ENCODE peak calls at places on chromosomes 13 and 19, in five cellular contexts. H, W, E, R and M are unnamed samples.

GRCh38 chr19:7161292-7161691 is 91.8 kb downstream of the ZNF557 start:
- DNase-seq in E (no peak), H (no peak), W (no peak), R (no peak), M (no peak)

GRCh38 chr19:8373867-8374813 is 10.2 kb downstream of the ANGPTL4 start:
- DNase-seq in H (no peak), R (no peak), W (no peak), E (no peak), M (no peak)

GRCh38 chr13:36193151-36193855 is 21.1 kb downstream of the SOHLH2 start:
- DNase-seq in E (no peak), H (no peak), R (peak; percentile 53), W (peak; percentile 13), M (peak; percentile 26)

GRCh38 chr13:40515702-40516101 is 150.7 kb downstream of the FOXO1 start:
- DNase-seq in W (no peak), R (no peak), E (no peak), H (no peak), M (no peak)

GRCh38 chr13:73365681-73366080 is 306.9 kb downstream of the KLF5 start:
- DNase-seq in E (no peak), R (peak; percentile 98), H (no peak), W (peak; percentile 82), M (peak; percentile 87)

GRCh38 chr13:114339779-114340534 is 25.7 kb downstream of the CHAMP1 start:
- DNase-seq in R (peak; percentile 30), W (no peak), H (no peak), E (peak; percentile 52), M (no peak)

GRCh38 chr13:80988752-80989151 is 647.8 kb upstream of the SPRY2 start:
- DNase-seq in E (no peak), R (no peak), W (no peak), H (no peak), M (no peak)

GRCh38 chr19:44757057-44757734 is 8.7 kb downstream of the BCL3 start:
- DNase-seq in R (no peak), W (no peak), H (peak; percentile 73), E (no peak), M (no peak)

GRCh38 chr13:48590141-48590863 is 57.4 kb upstream of the RCBTB2 start:
- DNase-seq in E (no peak), R (no peak), H (no peak), W (no peak), M (no peak)

GRCh38 chr19:48874309-48875135 is 2.3 kb downstream of the PPP1R15A start:
- DNase-seq in R (peak; percentile 74), H (peak; percentile 47), W (peak; percentile 40), E (no peak), M (no peak)

GRCh38 chr13:19056984-19057490 is 124.6 kb downstream of the TUBA3C start:
- DNase-seq in H (no peak), W (no peak), R (no peak), E (no peak), M (no peak)

GRCh38 chr19:19304186-19304975 is 15.9 kb downstream of the SUGP1 start:
- DNase-seq in E (no peak), R (no peak), W (no peak), H (no peak), M (no peak)

GRCh38 chr13:75635621-75636338 is at the start of gene LMO7:
- DNase-seq in W (no peak), R (no peak), E (peak; percentile 8), H (peak; percentile 32), M (no peak)

GRCh38 chr19:7624810-7625209 is 4.5 kb downstream of the XAB2 start:
- DNase-seq in R (no peak), E (no peak), W (no peak), H (no peak), M (no peak)

GRCh38 chr19:17862711-17863519 is 3.2 kb downstream of the RPL18A start:
- DNase-seq in W (no peak), E (no peak), H (no peak), R (no peak), M (no peak)

GRCh38 chr13:27962982-27963381 is 6.1 kb downstream of the CDX2 start:
- DNase-seq in E (no peak), H (no peak), R (no peak), W (no peak), M (no peak)

GRCh38 chr19:36032251-36033104 is at the start of gene CLIP3:
- DNase-seq in E (no peak), R (no peak), W (no peak), H (peak; percentile 81), M (no peak)

GRCh38 chr13:113820813-113821651 is 42.8 kb downstream of the GAS6 start:
- DNase-seq in W (peak; percentile 69), R (peak; percentile 82), H (peak; percentile 94), E (peak; percentile 24), M (peak; percentile 60)

GRCh38 chr13:37047032-37047431 is 12.5 kb downstream of the SUPT20H start:
- DNase-seq in R (no peak), W (no peak), E (no peak), H (no peak), M (no peak)

GRCh38 chr13:76993021-76993420 is 1.1 kb downstream of the CLN5 start:
- DNase-seq in H (no peak), R (peak; percentile 65), W (no peak), E (no peak), M (no peak)